ENCODE peak calls at places on chromosomes 11 and 22, in six cellular contexts. One of them, this sample, is unnamed.

GRCh38 chr11:27950339-27950738 is 157.6 kb downstream of the KIF18A start:
- DNase-seq in GM12891: no peak
- DNase-seq in adrenal gland: no peak
- DNase-seq in HCT116: no peak
- DNase-seq in A549: no peak
- DNase-seq in body of pancreas: no peak
- DNase-seq in this sample: no peak

GRCh38 chr22:26285632-26286031 is 116.4 kb downstream of the SEZ6L start:
- DNase-seq in GM12891: no peak
- DNase-seq in adrenal gland: no peak
- DNase-seq in HCT116: no peak
- DNase-seq in A549: no peak
- DNase-seq in body of pancreas: no peak
- DNase-seq in this sample: no peak

GRCh38 chr11:2824851-2825250 is 60.7 kb downstream of the CDKN1C start:
- DNase-seq in GM12891: no peak
- DNase-seq in adrenal gland: no peak
- DNase-seq in HCT116: no peak
- DNase-seq in A549: no peak
- DNase-seq in body of pancreas: no peak
- DNase-seq in this sample: no peak

GRCh38 chr22:46674367-46674781 is 54.2 kb downstream of the GRAMD4 start:
- DNase-seq in GM12891: peak
- DNase-seq in adrenal gland: peak
- DNase-seq in HCT116: no peak
- DNase-seq in A549: no peak
- DNase-seq in body of pancreas: no peak
- DNase-seq in this sample: no peak

GRCh38 chr11:134052988-134053945 is 15.6 kb upstream of the JAM3 start:
- DNase-seq in GM12891: no peak
- DNase-seq in adrenal gland: no peak
- DNase-seq in HCT116: no peak
- DNase-seq in A549: no peak
- DNase-seq in body of pancreas: no peak
- DNase-seq in this sample: no peak

GRCh38 chr11:20980736-20981135 is 311.4 kb downstream of the NELL1 start:
- DNase-seq in GM12891: no peak
- DNase-seq in adrenal gland: no peak
- DNase-seq in HCT116: no peak
- DNase-seq in A549: no peak
- DNase-seq in body of pancreas: no peak
- DNase-seq in this sample: no peak

GRCh38 chr11:123628936-123629683 is 25.3 kb downstream of the SCN3B start:
- DNase-seq in GM12891: no peak
- DNase-seq in adrenal gland: peak
- DNase-seq in HCT116: no peak
- DNase-seq in A549: no peak
- DNase-seq in body of pancreas: peak
- DNase-seq in this sample: no peak

GRCh38 chr22:46406791-46407190 is 71.3 kb downstream of the TRMU start:
- DNase-seq in GM12891: no peak
- DNase-seq in adrenal gland: no peak
- DNase-seq in HCT116: no peak
- DNase-seq in A549: no peak
- DNase-seq in body of pancreas: no peak
- DNase-seq in this sample: no peak

GRCh38 chr22:23157560-23158515 is 12.6 kb downstream of the RAB36 start:
- DNase-seq in GM12891: no peak
- DNase-seq in adrenal gland: no peak
- DNase-seq in HCT116: no peak
- DNase-seq in A549: no peak
- DNase-seq in body of pancreas: no peak
- DNase-seq in this sample: no peak

GRCh38 chr11:108906826-108907225 is 242.0 kb downstream of the DDX10 start:
- DNase-seq in GM12891: no peak
- DNase-seq in adrenal gland: no peak
- DNase-seq in HCT116: no peak
- DNase-seq in A549: no peak
- DNase-seq in body of pancreas: no peak
- DNase-seq in this sample: no peak

GRCh38 chr22:41367039-41367679 is 14.6 kb upstream of the TEF start:
- DNase-seq in GM12891: no peak
- DNase-seq in adrenal gland: peak
- DNase-seq in HCT116: peak
- DNase-seq in A549: peak
- DNase-seq in body of pancreas: peak
- DNase-seq in this sample: peak

GRCh38 chr22:30267382-30268302 is 991 bp upstream of the OSM start:
- DNase-seq in GM12891: no peak
- DNase-seq in adrenal gland: no peak
- DNase-seq in HCT116: no peak
- DNase-seq in A549: no peak
- DNase-seq in body of pancreas: no peak
- DNase-seq in this sample: no peak

GRCh38 chr22:33803371-33803770 is 116.9 kb downstream of the LARGE1 start:
- DNase-seq in GM12891: no peak
- DNase-seq in adrenal gland: no peak
- DNase-seq in HCT116: no peak
- DNase-seq in A549: peak
- DNase-seq in body of pancreas: no peak
- DNase-seq in this sample: peak

GRCh38 chr11:61392991-61393595 is 706 bp downstream of the TMEM216 start:
- DNase-seq in GM12891: peak
- DNase-seq in adrenal gland: no peak
- DNase-seq in HCT116: no peak
- DNase-seq in A549: peak
- DNase-seq in body of pancreas: no peak
- DNase-seq in this sample: no peak

GRCh38 chr11:108670381-108670930 is 5.6 kb downstream of the DDX10 start:
- DNase-seq in GM12891: no peak
- DNase-seq in adrenal gland: no peak
- DNase-seq in HCT116: no peak
- DNase-seq in A549: no peak
- DNase-seq in body of pancreas: no peak
- DNase-seq in this sample: no peak

GRCh38 chr11:35210886-35211546 is 72.0 kb downstream of the CD44 start:
- DNase-seq in GM12891: no peak
- DNase-seq in adrenal gland: no peak
- DNase-seq in HCT116: no peak
- DNase-seq in A549: no peak
- DNase-seq in body of pancreas: no peak
- DNase-seq in this sample: no peak
- TF ChIP-seq POLR2A in GM12891: peak
- TF ChIP-seq POLR2A in adrenal gland: no peak
- TF ChIP-seq POLR2A in HCT116: no peak
- TF ChIP-seq POLR2A in A549: no peak
- TF ChIP-seq POLR2A in body of pancreas: no peak
- TF ChIP-seq POLR2A in this sample: no peak

GRCh38 chr22:37239336-37240239 is 4.5 kb downstream of the RAC2 start:
- DNase-seq in GM12891: no peak
- DNase-seq in adrenal gland: no peak
- DNase-seq in HCT116: no peak
- DNase-seq in A549: no peak
- DNase-seq in body of pancreas: no peak
- DNase-seq in this sample: no peak

GRCh38 chr22:37241351-37242142 is 2.5 kb downstream of the RAC2 start:
- DNase-seq in GM12891: no peak
- DNase-seq in adrenal gland: no peak
- DNase-seq in HCT116: no peak
- DNase-seq in A549: no peak
- DNase-seq in body of pancreas: no peak
- DNase-seq in this sample: no peak

GRCh38 chr22:37242395-37242918 is 1.6 kb downstream of the RAC2 start:
- DNase-seq in GM12891: peak
- DNase-seq in adrenal gland: peak
- DNase-seq in HCT116: no peak
- DNase-seq in A549: no peak
- DNase-seq in body of pancreas: no peak
- DNase-seq in this sample: no peak

GRCh38 chr22:37240941-37241320 is 3.1 kb downstream of the RAC2 start:
- DNase-seq in GM12891: no peak
- DNase-seq in adrenal gland: no peak
- DNase-seq in HCT116: no peak
- DNase-seq in A549: no peak
- DNase-seq in body of pancreas: no peak
- DNase-seq in this sample: no peak

DNA sequence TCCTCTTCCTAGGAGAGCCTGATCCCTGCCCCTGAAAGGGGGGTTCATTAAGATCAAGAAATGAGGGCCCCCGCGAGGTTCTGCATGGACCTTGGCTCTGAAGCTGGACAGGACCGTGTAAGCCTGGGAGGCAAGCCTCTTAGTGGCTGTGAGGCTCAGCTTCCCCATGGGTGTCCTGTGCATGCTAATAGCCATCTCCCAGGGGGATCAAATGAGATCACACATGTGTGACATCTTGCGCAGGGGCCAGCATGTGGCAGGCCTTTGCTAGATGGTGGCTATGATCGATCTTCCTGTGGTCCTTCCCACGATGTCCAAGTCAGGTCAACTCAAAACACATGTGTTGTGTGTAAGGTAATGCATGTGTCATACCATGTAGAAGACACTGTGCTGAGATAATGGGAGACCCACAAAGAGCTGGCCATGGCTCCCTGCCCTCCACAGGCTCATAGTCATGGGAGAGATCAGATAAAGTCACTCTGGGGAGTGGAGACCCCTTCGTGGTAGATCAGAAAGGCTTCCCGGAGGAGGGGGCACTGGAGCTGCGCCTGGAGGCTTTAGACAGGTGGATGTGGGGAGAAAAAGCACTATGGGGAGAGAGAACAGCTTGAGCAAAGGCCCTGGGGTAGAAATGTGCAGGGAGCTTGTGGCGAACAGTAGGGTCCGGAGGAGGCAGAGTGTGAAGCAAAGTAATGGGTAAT is 3.7 kb downstream of the RAC2 start:
- DNase-seq in GM12891: no peak
- DNase-seq in adrenal gland: no peak
- DNase-seq in HCT116: no peak
- DNase-seq in A549: no peak
- DNase-seq in body of pancreas: no peak
- DNase-seq in this sample: no peak
- TF ChIP-seq POLR2A in GM12891: no peak
- TF ChIP-seq POLR2A in adrenal gland: no peak
- TF ChIP-seq POLR2A in HCT116: no peak
- TF ChIP-seq POLR2A in A549: no peak
- TF ChIP-seq POLR2A in body of pancreas: no peak
- TF ChIP-seq POLR2A in this sample: no peak

GRCh38 chr11:57427692-57428082 is 766 bp upstream of the SLC43A3 start:
- DNase-seq in GM12891: no peak
- DNase-seq in adrenal gland: peak
- DNase-seq in HCT116: no peak
- DNase-seq in A549: no peak
- DNase-seq in body of pancreas: peak
- DNase-seq in this sample: no peak
- TF ChIP-seq POLR2A in GM12891: no peak
- TF ChIP-seq POLR2A in adrenal gland: no peak
- TF ChIP-seq POLR2A in HCT116: no peak
- TF ChIP-seq POLR2A in A549: no peak
- TF ChIP-seq POLR2A in body of pancreas: no peak
- TF ChIP-seq POLR2A in this sample: no peak

GRCh38 chr11:119093951-119094815 is 7.5 kb downstream of the DPAGT1 start:
- DNase-seq in GM12891: no peak
- DNase-seq in adrenal gland: peak
- DNase-seq in HCT116: no peak
- DNase-seq in A549: no peak
- DNase-seq in body of pancreas: peak
- DNase-seq in this sample: no peak
- TF ChIP-seq POLR2A in GM12891: no peak
- TF ChIP-seq POLR2A in adrenal gland: no peak
- TF ChIP-seq POLR2A in HCT116: peak
- TF ChIP-seq POLR2A in A549: peak
- TF ChIP-seq POLR2A in body of pancreas: no peak
- TF ChIP-seq POLR2A in this sample: no peak